ENCODE peak calls at places on chromosome 22, in eight cellular contexts. V is AG04449; M is Daoy; K is GM12865; H is HT1080; J is activated CD4-positive, CD25-positive, alpha-beta regulatory T cell treated with anti-CD3 and anti-CD28 coated beads, Interleukin-2, amount 50 U/mL, for 72 hours; B is HFF-Myc; R is stimulated activated CD8-positive, alpha-beta memory T cell treated with anti-CD3 and anti-CD28 coated beads, Interleukin-7, amount 100 ng/mL, for 24 hours. E is an unnamed sample.

GRCh38 chr22:17479129-17479528 is 84.2 kb upstream of the SLC25A18 start:
- DNase-seq in V (no peak), M (no peak), K (no peak), H (no peak), J (no peak), B (no peak), R (no peak), E (no peak)

GRCh38 chr22:26636296-26636695 is 14.5 kb downstream of the CRYBA4 start:
- DNase-seq in V (no peak), M (no peak), K (no peak), H (no peak), J (no peak), B (no peak), R (no peak), E (no peak)

GRCh38 chr22:21917206-21917958 is 35.3 kb downstream of the PPM1F start:
- DNase-seq in V (no peak), M (no peak), K (no peak), H (no peak), J (no peak), B (no peak), R (no peak), E (no peak)

GRCh38 chr22:23518381-23519187 is 61.5 kb downstream of the IGLL1 start:
- DNase-seq in V (no peak), M (no peak), K (no peak), H (no peak), J (no peak), B (no peak), R (no peak), E (no peak)

GRCh38 chr22:44142421-44143116 is 38.2 kb upstream of the PARVG start:
- DNase-seq in V (no peak), M (no peak), K (no peak), H (no peak), J (no peak), B (no peak), R (no peak), E (no peak)

GRCh38 chr22:40238425-40239344 is 61.0 kb downstream of the TNRC6B start:
- DNase-seq in V (peak; percentile 5), M (peak; percentile 76), K (peak; percentile 53), H (peak; percentile 92), J (no peak), B (peak; percentile 35), R (no peak), E (peak; percentile 79)

GRCh38 chr22:39205344-39206021 is 39.3 kb downstream of the PDGFB start:
- DNase-seq in V (no peak), M (peak; percentile 79), K (peak; percentile 50), H (peak; percentile 87), J (peak; percentile 44), B (no peak), R (no peak), E (peak; percentile 92)

GRCh38 chr22:46067159-46068111 is 82.9 kb upstream of the PPARA start:
- DNase-seq in V (no peak), M (peak; percentile 38), K (no peak), H (peak; percentile 66), J (no peak), B (no peak), R (no peak), E (peak; percentile 24)

GRCh38 chr22:29840498-29840897 is 2.4 kb upstream of the ASCC2 start:
- DNase-seq in V (no peak), M (no peak), K (no peak), H (no peak), J (no peak), B (no peak), R (no peak), E (no peak)

GRCh38 chr22:41976961-41977566 is 7.8 kb downstream of the SEPTIN3 start:
- DNase-seq in V (no peak), M (peak; percentile 15), K (peak; percentile 29), H (no peak), J (no peak), B (no peak), R (no peak), E (no peak)

GRCh38 chr22:28151241-28151640 is 232.2 kb upstream of the PITPNB start:
- DNase-seq in V (no peak), M (no peak), K (no peak), H (no peak), J (no peak), B (no peak), R (no peak), E (no peak)

GRCh38 chr22:27983361-27983791 is 64.3 kb upstream of the PITPNB start:
- DNase-seq in V (no peak), M (no peak), K (no peak), H (no peak), J (peak; percentile 12), B (no peak), R (no peak), E (no peak)

GRCh38 chr22:47672526-47672925 is 910.1 kb downstream of the TBC1D22A start:
- DNase-seq in V (no peak), M (no peak), K (no peak), H (no peak), J (no peak), B (no peak), R (no peak), E (no peak)

GRCh38 chr22:40137132-40137531 is 40.6 kb upstream of the TNRC6B start:
- DNase-seq in V (no peak), M (no peak), K (no peak), H (no peak), J (no peak), B (no peak), R (no peak), E (no peak)

GRCh38 chr22:48380016-48380665 is 1447.5 kb downstream of the BRD1 start:
- DNase-seq in V (no peak), M (no peak), K (no peak), H (no peak), J (no peak), B (no peak), R (no peak), E (no peak)

GRCh38 chr22:35258144-35258988 is 1.1 kb downstream of the HMGXB4 start:
- DNase-seq in V (no peak), M (peak; percentile 14), K (peak; percentile 18), H (peak; percentile 10), J (no peak), B (no peak), R (no peak), E (peak; percentile 29)

GRCh38 chr22:37686002-37686982 is at the start of gene NOL12:
- DNase-seq in V (no peak), M (peak; percentile 89), K (peak; percentile 92), H (peak; percentile 86), J (peak; percentile 78), B (no peak), R (peak; percentile 55), E (peak; percentile 86)

GRCh38 chr22:36194971-36195370 is 6.6 kb downstream of the APOL4 start:
- DNase-seq in V (no peak), M (peak; percentile 65), K (peak; percentile 56), H (peak; percentile 73), J (no peak), B (no peak), R (peak; percentile 14), E (peak; percentile 70)

GRCh38 chr22:16838073-16838472 is 12.9 kb upstream of the XKR3 start:
- DNase-seq in V (no peak), M (no peak), K (no peak), H (peak; percentile 6), J (no peak), B (no peak), R (no peak), E (no peak)

GRCh38 chr22:19629331-19629719 is 85.0 kb upstream of the SEPTIN5 start:
- DNase-seq in V (no peak), M (no peak), K (no peak), H (no peak), J (peak; percentile 14), B (no peak), R (no peak), E (no peak)

GRCh38 chr22:33919591-33920501 is at the start of gene LARGE1:
- DNase-seq in V (no peak), M (no peak), K (peak; percentile 76), H (no peak), J (no peak), B (no peak), R (no peak), E (peak; percentile 13)

GRCh38 chr22:22023581-22024137 is 41.1 kb upstream of the TOP3B start:
- DNase-seq in V (no peak), M (peak; percentile 21), K (no peak), H (peak; percentile 69), J (no peak), B (no peak), R (no peak), E (no peak)

GRCh38 chr22:37457093-37457893 is 28.9 kb downstream of the MFNG start:
- DNase-seq in V (no peak), M (peak; percentile 81), K (peak; percentile 77), H (peak; percentile 68), J (peak; percentile 88), B (no peak), R (peak; percentile 76), E (peak; percentile 41)

GRCh38 chr22:25172153-25172552 is 27.5 kb upstream of the CRYBB3 start:
- DNase-seq in V (no peak), M (no peak), K (peak; percentile 27), H (peak; percentile 24), J (no peak), B (no peak), R (no peak), E (no peak)

GRCh38 chr22:47174671-47175111 is 412.2 kb downstream of the TBC1D22A start:
- DNase-seq in V (no peak), M (no peak), K (no peak), H (no peak), J (peak; percentile 8), B (no peak), R (no peak), E (no peak)

GRCh38 chr22:45612940-45613339 is 58.7 kb upstream of the ATXN10 start:
- DNase-seq in V (no peak), M (peak; percentile 44), K (no peak), H (peak; percentile 44), J (no peak), B (no peak), R (no peak), E (peak; percentile 67)

GRCh38 chr22:38872831-38873248 is 824 bp upstream of the CBX6 start:
- DNase-seq in V (no peak), M (no peak), K (no peak), H (no peak), J (no peak), B (no peak), R (no peak), E (peak; percentile 28)

GRCh38 chr22:50057868-50058311 is at the start of gene TTLL8:
- DNase-seq in V (no peak), M (no peak), K (no peak), H (no peak), J (no peak), B (no peak), R (no peak), E (no peak)

GRCh38 chr22:47653921-47654320 is 891.5 kb downstream of the TBC1D22A start:
- DNase-seq in V (no peak), M (no peak), K (no peak), H (no peak), J (no peak), B (no peak), R (no peak), E (no peak)

GRCh38 chr22:22060200-22061084 is 77.9 kb upstream of the TOP3B start:
- DNase-seq in V (no peak), M (peak; percentile 68), K (peak; percentile 74), H (no peak), J (peak; percentile 72), B (no peak), R (peak; percentile 38), E (no peak)

GRCh38 chr22:41914611-41915034 is 251 bp downstream of the SHISA8 start:
- DNase-seq in V (no peak), M (no peak), K (no peak), H (no peak), J (no peak), B (no peak), R (no peak), E (no peak)

GRCh38 chr22:36397767-36398093 is 10.0 kb upstream of the MYH9 start:
- DNase-seq in V (no peak), M (no peak), K (no peak), H (no peak), J (no peak), B (no peak), R (no peak), E (no peak)

GRCh38 chr22:21918466-21919185 is 34.0 kb downstream of the PPM1F start:
- DNase-seq in V (no peak), M (no peak), K (no peak), H (no peak), J (no peak), B (no peak), R (no peak), E (no peak)

GRCh38 chr22:39287076-39287743 is 32.2 kb downstream of the RPL3 start:
- DNase-seq in V (no peak), M (no peak), K (peak; percentile 62), H (no peak), J (no peak), B (no peak), R (no peak), E (no peak)